ENCODE peak calls at places on chromosomes 7 and 10, in nine cellular contexts. R is KG1; B is activated T-helper 1 cell treated with anti-CD3 and anti-CD28 coated beads, Interleukin-2, amount 50 U/mL, for 16 hours; H is stimulated activated CD4-positive, alpha-beta T cell treated with anti-CD3 and anti-CD28 coated beads, Interleukin-2, amount 100 ng/mL, for 48 hours; U is B cell; O is activated CD8-positive, alpha-beta memory T cell treated with anti-CD3 and anti-CD28 coated beads for 1 hour; I is mammary epithelial cell; G is heart right ventricle; D is T-cell. V is an unnamed sample.

GRCh38 chr7:94300176-94300835 is 94.4 kb upstream of the COL1A2 start:
- DNase-seq in R (no peak), B (no peak), H (no peak), U (no peak), O (no peak), I (no peak), G (no peak), D (no peak), V (no peak)

GRCh38 chr7:77657427-77658331 is 38.6 kb upstream of the RSBN1L start:
- DNase-seq in R (peak), B (no peak), H (no peak), U (peak), O (no peak), I (peak), G (no peak), D (no peak), V (no peak)

GRCh38 chr7:123432601-123433000 is 101.8 kb downstream of the IQUB start:
- DNase-seq in R (no peak), B (no peak), H (no peak), U (no peak), O (no peak), I (peak), G (no peak), D (no peak), V (no peak)

GRCh38 chr7:12450615-12451014 is 47.0 kb upstream of the VWDE start:
- DNase-seq in R (no peak), B (no peak), H (no peak), U (no peak), O (no peak), I (no peak), G (no peak), D (no peak), V (no peak)

GRCh38 chr10:88253622-88254021 is 329.5 kb downstream of the RNLS start:
- DNase-seq in R (no peak), B (no peak), H (no peak), U (no peak), O (no peak), I (no peak), G (no peak), D (no peak), V (no peak)

GRCh38 chr7:30688718-30689221 is 6.5 kb upstream of the CRHR2 start:
- DNase-seq in R (no peak), B (no peak), H (no peak), U (no peak), O (no peak), I (no peak), G (peak), D (no peak), V (no peak)

GRCh38 chr10:86599729-86600128 is 54.6 kb upstream of the OPN4 start:
- DNase-seq in R (no peak), B (no peak), H (no peak), U (no peak), O (no peak), I (no peak), G (no peak), D (no peak), V (no peak)

GRCh38 chr7:112782498-112782897 is 7.7 kb downstream of the TMEM168 start:
- DNase-seq in R (no peak), B (no peak), H (no peak), U (no peak), O (no peak), I (peak), G (no peak), D (no peak), V (no peak)

GRCh38 chr10:70253878-70254765 is 20.9 kb upstream of the PPA1 start:
- DNase-seq in R (no peak), B (no peak), H (no peak), U (no peak), O (no peak), I (peak), G (no peak), D (no peak), V (no peak)

GRCh38 chr7:135210818-135211178 is 528 bp downstream of the WDR91 start:
- DNase-seq in R (no peak), B (no peak), H (no peak), U (no peak), O (no peak), I (no peak), G (no peak), D (no peak), V (no peak)

GRCh38 chr10:62852961-62853702 is 37.0 kb upstream of the EGR2 start:
- DNase-seq in R (no peak), B (no peak), H (no peak), U (peak), O (no peak), I (no peak), G (no peak), D (no peak), V (no peak)

GRCh38 chr10:60799971-60800370 is 21.7 kb downstream of the CDK1 start:
- DNase-seq in R (no peak), B (no peak), H (no peak), U (no peak), O (no peak), I (no peak), G (no peak), D (no peak), V (no peak)

GRCh38 chr7:139548302-139549028 is 25.0 kb downstream of the CLEC2L start:
- DNase-seq in R (no peak), B (no peak), H (no peak), U (no peak), O (no peak), I (no peak), G (no peak), D (no peak), V (no peak)

GRCh38 chr7:95632609-95633008 is 36.3 kb upstream of the PDK4 start:
- DNase-seq in R (no peak), B (no peak), H (no peak), U (no peak), O (no peak), I (no peak), G (no peak), D (no peak), V (no peak)

GRCh38 chr10:86359933-86360332 is 6.7 kb downstream of the GRID1 start:
- DNase-seq in R (no peak), B (no peak), H (no peak), U (no peak), O (no peak), I (no peak), G (no peak), D (no peak), V (no peak)

GRCh38 chr7:116863168-116863670 is 832 bp downstream of the CAPZA2 start:
- DNase-seq in R (no peak), B (no peak), H (no peak), U (no peak), O (no peak), I (peak), G (no peak), D (no peak), V (no peak)

GRCh38 chr7:147519062-147519461 is 1071.5 kb upstream of the C7orf33 start:
- DNase-seq in R (no peak), B (no peak), H (no peak), U (no peak), O (no peak), I (no peak), G (no peak), D (no peak), V (no peak)

GRCh38 chr10:2994562-2994961 is 72.8 kb upstream of the PFKP start:
- DNase-seq in R (no peak), B (no peak), H (no peak), U (no peak), O (no peak), I (no peak), G (no peak), D (no peak), V (no peak)